ENCODE peak calls at places on chromosomes 7 and 10, in six cellular contexts. X is uterus, K is mucosa of descending colon, L is endodermal cell, E is HCT116, C is adipocyte. H is an unnamed sample. For H3K4me1, the result is how much of the 10 kb centered on the place peaks cover.

GRCh38 chr10:31123946-31124345 is 92.3 kb upstream of the ZNF438 start:
- DNase-seq in X (no peak), K (no peak), L (no peak), E (no peak), C (no peak), H (no peak)

GRCh38 chr7:139619367-139619657 is 95.8 kb downstream of the CLEC2L start:
- DNase-seq in X (no peak), K (no peak), L (no peak), E (no peak), C (peak), H (no peak)

GRCh38 chr7:83060218-83060617 is 102.5 kb downstream of the PCLO start:
- DNase-seq in X (no peak), K (no peak), L (no peak), E (no peak), C (no peak), H (no peak)

GRCh38 chr7:122260336-122260735 is 44.2 kb downstream of the FEZF1 start:
- DNase-seq in X (no peak), K (no peak), L (no peak), E (no peak), C (no peak), H (no peak)

GRCh38 chr10:943334-944033 is 12.0 kb upstream of the LARP4B start:
- DNase-seq in X (no peak), K (no peak), L (no peak), E (no peak), C (no peak), H (no peak)

GRCh38 chr10:96252730-96253129 is 18.6 kb downstream of the BLNK start:
- DNase-seq in X (no peak), K (no peak), L (no peak), E (no peak), C (no peak), H (no peak)

GRCh38 chr10:72011976-72012512 is 47.8 kb downstream of the CHST3 start:
- DNase-seq in X (no peak), K (no peak), L (no peak), E (no peak), C (no peak), H (no peak)

GRCh38 chr10:119315128-119316001 is 108.0 kb downstream of the GRK5 start:
- DNase-seq in X (no peak), K (peak), L (peak), E (peak), C (peak), H (no peak)

GRCh38 chr10:69710008-69710905 is 80.2 kb downstream of the FAM241B start:
- DNase-seq in X (no peak), K (no peak), L (no peak), E (no peak), C (no peak), H (no peak)

GRCh38 chr7:132738254-132738653 is 162.0 kb upstream of the PLXNA4 start:
- DNase-seq in X (no peak), K (no peak), L (no peak), E (peak), C (peak), H (no peak)

GRCh38 chr10:58727633-58728032 is 215.0 kb downstream of the BICC1 start:
- DNase-seq in X (no peak), K (no peak), L (no peak), E (no peak), C (no peak), H (no peak)

GRCh38 chr7:109821156-109821555 is 1251.5 kb downstream of the DNAJB9 start:
- DNase-seq in X (no peak), K (no peak), L (no peak), E (no peak), C (no peak), H (no peak)

DNA sequence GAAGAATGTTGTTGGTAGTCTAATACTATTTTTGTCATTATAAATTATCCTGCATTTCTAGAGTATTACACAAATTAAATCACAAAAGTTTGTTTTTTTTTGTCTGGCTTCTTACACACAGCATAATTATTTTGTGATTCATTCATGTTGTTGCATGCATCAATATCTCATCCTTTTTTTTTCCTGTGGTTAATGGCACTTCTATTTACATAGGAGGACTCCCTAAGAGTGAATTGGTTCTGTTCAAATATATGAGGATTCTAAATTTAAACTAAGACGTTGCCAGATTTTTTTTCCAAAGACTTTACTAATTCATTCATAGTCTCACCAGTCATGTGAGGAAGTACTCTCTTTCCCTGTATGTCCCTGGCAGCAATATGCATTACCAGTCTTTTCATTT is 303.3 kb downstream of the GPR37 start:
- DNase-seq in X (no peak), K (no peak), L (no peak), E (no peak), C (no peak), H (no peak)
- H3K4me3 ChIP-seq in X (no peak), K (no peak), L (no peak), E (no peak), C (no peak), H (no peak)

GRCh38 chr10:48209246-48209645 is 65.2 kb downstream of the FRMPD2 start:
- DNase-seq in X (no peak), K (no peak), L (no peak), E (no peak), C (no peak), H (no peak)
- H3K4me1 ChIP-seq in X (under half), K (under half), L (under half), E (under half), C (under half), H (under half)

DNA sequence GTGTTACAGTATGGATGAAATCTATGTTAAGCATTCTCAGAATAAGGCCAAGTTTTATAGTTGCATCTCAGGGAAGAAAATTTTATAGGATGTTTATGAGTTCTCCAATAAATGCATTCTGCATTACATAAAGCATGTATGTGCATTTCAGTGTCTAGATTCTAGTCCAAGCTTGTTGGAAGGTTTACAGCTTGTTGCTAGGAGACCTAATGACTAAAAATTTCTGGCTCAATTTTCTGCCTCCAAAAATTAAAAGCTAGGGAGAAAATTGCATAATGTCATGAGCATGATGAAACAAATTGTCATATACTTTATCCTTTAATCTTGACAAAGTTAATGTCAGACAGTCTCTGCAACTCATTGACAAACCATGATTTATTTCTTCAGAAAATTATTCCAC is 18.5 kb downstream of the LIPM start:
- DNase-seq in X (no peak), K (no peak), L (no peak), E (no peak), C (peak), H (no peak)
- H3K4me3 ChIP-seq in X (no peak), K (no peak), L (no peak), E (no peak), C (no peak), H (no peak)

GRCh38 chr7:130884437-130885417 is 150.7 kb upstream of the KLF14 start:
- DNase-seq in X (no peak), K (peak), L (no peak), E (no peak), C (peak), H (no peak)

GRCh38 chr7:130886438-130887135 is 152.6 kb upstream of the KLF14 start:
- DNase-seq in X (no peak), K (no peak), L (no peak), E (no peak), C (peak), H (no peak)

GRCh38 chr7:130882396-130882795 is 148.4 kb upstream of the KLF14 start:
- DNase-seq in X (no peak), K (no peak), L (no peak), E (no peak), C (no peak), H (no peak)

GRCh38 chr7:130881799-130882141 is 147.8 kb upstream of the KLF14 start:
- DNase-seq in X (no peak), K (no peak), L (no peak), E (no peak), C (no peak), H (no peak)

DNA sequence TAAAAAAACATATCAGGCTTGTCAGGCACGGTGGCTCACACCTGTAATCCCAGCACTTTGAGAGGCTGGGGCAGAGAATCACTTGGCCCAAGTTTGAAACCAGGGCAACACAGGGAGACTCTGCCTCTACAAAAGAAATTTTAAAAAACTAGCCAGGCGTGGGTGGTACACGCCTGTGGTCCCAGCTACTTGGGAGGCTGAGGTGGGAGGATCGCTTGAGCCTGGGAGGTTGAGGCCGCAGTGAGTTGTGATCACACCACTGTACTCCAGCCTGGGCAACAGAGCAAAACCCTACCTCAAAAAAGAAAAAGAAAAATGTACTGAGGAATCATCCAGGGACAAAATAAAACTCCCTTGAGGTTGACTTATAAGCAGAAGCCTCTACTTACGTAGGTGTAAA is 149.9 kb upstream of the KLF14 start:
- DNase-seq in X (no peak), K (no peak), L (no peak), E (no peak), C (no peak), H (no peak)
- H3K4me1 ChIP-seq in X (under half), K (under half), L (under half), E (half or more), C (half or more), H (under half)

GRCh38 chr10:19828278-19829049 is 12.2 kb downstream of the PLXDC2 start:
- DNase-seq in X (peak), K (no peak), L (peak), E (no peak), C (no peak), H (no peak)

GRCh38 chr10:19833508-19833824 is 17.2 kb downstream of the PLXDC2 start:
- DNase-seq in X (no peak), K (no peak), L (no peak), E (no peak), C (no peak), H (no peak)

GRCh38 chr10:19835952-19836351 is 19.7 kb downstream of the PLXDC2 start:
- DNase-seq in X (no peak), K (no peak), L (no peak), E (no peak), C (no peak), H (no peak)

DNA sequence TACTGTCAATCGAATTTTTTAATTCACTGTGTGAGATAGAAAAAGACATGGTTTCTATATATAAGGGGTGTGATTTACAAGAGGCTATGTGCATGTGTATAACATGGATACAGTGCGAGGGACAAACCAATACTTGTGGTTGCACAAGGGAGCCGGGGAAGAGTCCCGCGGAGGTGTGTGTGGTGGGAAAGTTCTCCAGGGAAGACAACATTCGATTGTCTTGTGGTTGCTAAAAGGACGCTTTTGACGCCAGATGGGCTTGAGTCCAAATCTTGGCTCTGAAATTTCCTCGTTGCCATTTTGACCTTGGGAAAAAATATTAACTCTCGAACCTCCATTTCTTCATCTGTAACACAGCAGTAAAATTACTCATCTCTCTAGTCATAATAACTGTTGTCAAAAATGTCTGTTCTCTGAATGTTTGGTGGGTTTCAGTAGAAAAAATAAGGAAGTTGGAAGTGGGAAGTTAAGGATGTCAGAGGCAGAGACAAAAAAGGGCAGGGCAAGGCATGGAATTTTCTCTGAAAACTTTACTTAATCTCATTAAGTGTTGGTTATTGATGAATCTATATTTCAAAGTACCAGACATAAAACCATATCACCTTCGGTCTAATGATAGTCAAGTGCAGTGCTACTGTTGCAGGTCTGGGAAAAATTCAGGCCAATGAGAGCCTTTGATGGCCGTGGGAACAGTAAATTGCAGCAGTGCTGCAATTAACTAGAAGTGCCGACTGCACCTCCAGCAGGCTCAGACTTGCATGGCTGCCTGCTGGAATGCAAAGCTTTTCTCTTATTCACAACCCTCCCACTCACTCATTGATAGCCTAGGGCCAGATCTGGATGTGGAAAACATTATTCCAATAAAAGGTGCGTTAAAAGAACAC is 16.6 kb downstream of the PLXDC2 start:
- DNase-seq in X (no peak), K (no peak), L (no peak), E (no peak), C (no peak), H (no peak)
- H3K4me3 ChIP-seq in X (no peak), K (no peak), L (no peak), E (no peak), C (no peak), H (no peak)

GRCh38 chr10:86821600-86821999 is 65.2 kb downstream of the BMPR1A start:
- DNase-seq in X (no peak), K (no peak), L (no peak), E (no peak), C (no peak), H (no peak)

GRCh38 chr10:86827639-86828038 is 71.2 kb downstream of the BMPR1A start:
- DNase-seq in X (no peak), K (no peak), L (peak), E (no peak), C (no peak), H (no peak)

GRCh38 chr10:86825366-86825765 is 68.9 kb downstream of the BMPR1A start:
- DNase-seq in X (no peak), K (no peak), L (no peak), E (no peak), C (no peak), H (no peak)

GRCh38 chr10:86823565-86823964 is 67.1 kb downstream of the BMPR1A start:
- DNase-seq in X (no peak), K (no peak), L (peak), E (no peak), C (no peak), H (no peak)

GRCh38 chr10:86824151-86824550 is 67.7 kb downstream of the BMPR1A start:
- DNase-seq in X (no peak), K (peak), L (peak), E (no peak), C (no peak), H (no peak)
- H3K4me1 ChIP-seq in X (under half), K (under half), L (under half), E (under half), C (under half), H (under half)

GRCh38 chr10:21523557-21524008 is 1.9 kb downstream of the SKIDA1 start:
- DNase-seq in X (no peak), K (no peak), L (peak), E (no peak), C (no peak), H (no peak)

GRCh38 chr10:21521910-21522533 is 3.5 kb downstream of the SKIDA1 start:
- DNase-seq in X (no peak), K (no peak), L (peak), E (no peak), C (no peak), H (no peak)

GRCh38 chr10:21524526-21525366 is 736 bp downstream of the SKIDA1 start:
- DNase-seq in X (no peak), K (peak), L (peak), E (no peak), C (peak), H (no peak)

GRCh38 chr10:21524131-21524525 is 1.4 kb downstream of the SKIDA1 start:
- DNase-seq in X (no peak), K (no peak), L (peak), E (no peak), C (no peak), H (no peak)

GRCh38 chr10:21523007-21523406 is 2.5 kb downstream of the SKIDA1 start:
- DNase-seq in X (no peak), K (no peak), L (peak), E (no peak), C (no peak), H (no peak)
- H3K4me3 ChIP-seq in X (no peak), K (no peak), L (peak), E (no peak), C (no peak), H (no peak)

H was measured in lung.